ENCODE peak calls at places on chromosome 9, in seven cellular contexts. W, O, I, X, K, D and S are unnamed samples.

GRCh38 chr9:20356392-20357206 is 265.7 kb downstream of the MLLT3 start:
- DNase-seq in W (peak; percentile 66), O (peak; percentile 68), I (peak; percentile 86), X (peak; percentile 64), K (peak; percentile 36), D (peak; percentile 43), S (no peak)

GRCh38 chr9:841371-842209 is at the start of gene DMRT1:
- DNase-seq in W (no peak), O (no peak), I (no peak), X (no peak), K (no peak), D (no peak), S (no peak)

GRCh38 chr9:38486056-38486455 is 61.8 kb upstream of the IGFBPL1 start:
- DNase-seq in W (no peak), O (no peak), I (no peak), X (no peak), K (no peak), D (no peak), S (no peak)

GRCh38 chr9:94799578-94800264 is 73.2 kb downstream of the AOPEP start:
- DNase-seq in W (no peak), O (no peak), I (peak; percentile 75), X (no peak), K (no peak), D (no peak), S (peak; percentile 10)

GRCh38 chr9:95876595-95876994 is 1.1 kb downstream of the ERCC6L2 start:
- DNase-seq in W (no peak), O (no peak), I (peak; percentile 22), X (peak; percentile 12), K (no peak), D (no peak), S (no peak)

GRCh38 chr9:105344283-105344682 is 99.8 kb downstream of the SLC44A1 start:
- DNase-seq in W (no peak), O (no peak), I (no peak), X (no peak), K (no peak), D (no peak), S (no peak)

GRCh38 chr9:112861638-112862555 is 28.8 kb downstream of the SLC46A2 start:
- DNase-seq in W (no peak), O (no peak), I (peak; percentile 67), X (no peak), K (no peak), D (no peak), S (no peak)

GRCh38 chr9:20624201-20625002 is 2.1 kb upstream of the MLLT3 start:
- DNase-seq in W (peak; percentile 62), O (peak; percentile 45), I (peak; percentile 79), X (peak; percentile 64), K (no peak), D (peak; percentile 64), S (peak; percentile 3)

GRCh38 chr9:128275198-128276007 is at the start of gene GOLGA2:
- DNase-seq in W (peak; percentile 68), O (peak; percentile 86), I (peak; percentile 76), X (peak; percentile 56), K (no peak), D (peak; percentile 24), S (peak; percentile 98)

GRCh38 chr9:29006603-29007002 is 1433.3 kb upstream of the C9orf72 start:
- DNase-seq in W (no peak), O (no peak), I (no peak), X (no peak), K (no peak), D (no peak), S (no peak)

GRCh38 chr9:116555102-116555501 is 132.0 kb upstream of the TRIM32 start:
- DNase-seq in W (no peak), O (no peak), I (no peak), X (no peak), K (no peak), D (no peak), S (no peak)

GRCh38 chr9:33429256-33430080 is 17.9 kb downstream of the AQP3 start:
- DNase-seq in W (no peak), O (no peak), I (no peak), X (no peak), K (no peak), D (no peak), S (no peak)

GRCh38 chr9:89963280-89963679 is 358.5 kb downstream of the GADD45G start:
- DNase-seq in W (no peak), O (no peak), I (no peak), X (no peak), K (no peak), D (no peak), S (no peak)

GRCh38 chr9:78297672-78297961 is 692 bp downstream of the PSAT1 start:
- DNase-seq in W (no peak), O (no peak), I (peak; percentile 19), X (no peak), K (no peak), D (no peak), S (peak; percentile 38)

GRCh38 chr9:5871785-5872184 is 18.9 kb upstream of the MLANA start:
- DNase-seq in W (no peak), O (no peak), I (no peak), X (no peak), K (no peak), D (no peak), S (no peak)

GRCh38 chr9:127899200-127899943 is at the start of gene ST6GALNAC6:
- DNase-seq in W (peak; percentile 69), O (peak; percentile 98), I (peak; percentile 68), X (no peak), K (no peak), D (no peak), S (peak; percentile 86)

GRCh38 chr9:94726495-94727191 is at the start of gene AOPEP:
- DNase-seq in W (peak; percentile 97), O (peak; percentile 99), I (peak; percentile 93), X (peak; percentile 90), K (peak; percentile 90), D (peak; percentile 90), S (peak; percentile 100)

GRCh38 chr9:82531795-82532194 is 531.1 kb downstream of the RASEF start:
- DNase-seq in W (no peak), O (no peak), I (no peak), X (peak; percentile 35), K (no peak), D (no peak), S (no peak)

GRCh38 chr9:136623849-136624183 is 38.9 kb upstream of the EGFL7 start:
- DNase-seq in W (no peak), O (no peak), I (no peak), X (no peak), K (no peak), D (no peak), S (no peak)

GRCh38 chr9:36900136-36900855 is 133.8 kb downstream of the PAX5 start:
- DNase-seq in W (no peak), O (no peak), I (no peak), X (no peak), K (no peak), D (no peak), S (peak; percentile 21)

GRCh38 chr9:109341561-109341960 is 20.7 kb upstream of the EPB41L4B start:
- DNase-seq in W (no peak), O (no peak), I (no peak), X (no peak), K (no peak), D (no peak), S (no peak)

GRCh38 chr9:124818431-124819281 is 34.6 kb upstream of the WDR38 start:
- DNase-seq in W (no peak), O (peak; percentile 71), I (peak; percentile 74), X (peak; percentile 90), K (no peak), D (peak; percentile 82), S (no peak)

GRCh38 chr9:109817146-109817845 is 37.3 kb downstream of the PALM2AKAP2 start:
- DNase-seq in W (no peak), O (no peak), I (peak; percentile 83), X (no peak), K (no peak), D (no peak), S (no peak)

GRCh38 chr9:85940275-85940831 is 593 bp upstream of the NAA35 start:
- DNase-seq in W (peak; percentile 14), O (no peak), I (no peak), X (no peak), K (no peak), D (no peak), S (no peak)
- TF ChIP-seq RAD21 in W (no peak), O (no peak), I (no peak), X (no peak), K (no peak), D (no peak), S (no peak)

GRCh38 chr9:133132174-133132573 is 11.1 kb upstream of the RALGDS start:
- DNase-seq in W (no peak), O (no peak), I (no peak), X (no peak), K (no peak), D (no peak), S (no peak)

GRCh38 chr9:133135193-133135745 is 14.2 kb upstream of the RALGDS start:
- DNase-seq in W (peak; percentile 86), O (peak; percentile 44), I (peak; percentile 86), X (no peak), K (no peak), D (peak; percentile 90), S (no peak)

GRCh38 chr9:133134419-133135190 is 13.6 kb upstream of the RALGDS start:
- DNase-seq in W (no peak), O (no peak), I (no peak), X (no peak), K (no peak), D (no peak), S (no peak)

GRCh38 chr9:133131506-133131905 is 10.5 kb upstream of the RALGDS start:
- DNase-seq in W (no peak), O (no peak), I (no peak), X (no peak), K (no peak), D (no peak), S (no peak)

GRCh38 chr9:133133680-133134418 is 12.8 kb upstream of the RALGDS start:
- DNase-seq in W (peak; percentile 99), O (peak; percentile 90), I (peak; percentile 96), X (peak; percentile 91), K (no peak), D (peak; percentile 89), S (peak; percentile 74)
- TF ChIP-seq RAD21 in W (no peak), O (peak; percentile 19), I (no peak), X (no peak), K (no peak), D (no peak), S (peak; percentile 34)

GRCh38 chr9:16318516-16319060 is 551.9 kb downstream of the BNC2 start:
- DNase-seq in W (no peak), O (no peak), I (no peak), X (no peak), K (no peak), D (no peak), S (no peak)
- TF ChIP-seq RAD21 in W (no peak), O (no peak), I (no peak), X (no peak), K (no peak), D (no peak), S (no peak)

DNA sequence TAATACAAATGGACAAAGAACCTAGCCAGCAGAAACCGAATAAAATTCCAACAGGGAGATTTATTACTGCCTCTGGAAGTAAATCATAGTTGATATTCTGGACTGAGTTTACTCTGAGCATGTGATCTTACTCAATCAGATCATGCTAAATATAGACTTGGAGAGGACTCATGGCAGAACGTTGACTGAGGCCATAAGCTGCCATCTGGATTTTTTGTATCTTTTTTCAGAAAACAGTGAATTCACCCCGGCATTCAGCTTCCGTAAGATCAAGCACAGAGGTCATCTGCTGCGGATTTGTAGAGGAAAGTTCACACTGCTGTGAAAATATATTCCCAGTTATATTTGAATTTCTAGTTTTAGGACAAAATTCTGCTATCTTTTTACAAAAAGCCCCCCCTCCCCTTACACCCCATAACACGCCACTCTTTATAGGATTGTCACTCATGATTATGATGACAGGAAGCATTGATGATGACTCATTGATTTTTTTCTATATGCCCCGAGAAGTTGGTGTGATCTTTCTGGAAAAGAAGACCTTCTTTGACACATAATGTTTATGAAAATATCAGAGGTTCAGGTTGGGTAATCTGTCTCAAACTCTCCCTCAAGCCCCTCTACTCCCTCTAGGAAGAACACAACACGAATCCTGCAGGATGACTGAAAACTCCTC is 70.7 kb downstream of the NXNL2 start:
- DNase-seq in W (no peak), O (no peak), I (peak; percentile 54), X (no peak), K (no peak), D (no peak), S (no peak)
- TF ChIP-seq RAD21 in W (no peak), O (no peak), I (no peak), X (no peak), K (no peak), D (no peak), S (no peak)